ENCODE peak calls at places on chromosomes 12 and 14, in nine cellular contexts. M is ovary, Z is HepG2, N is upper lobe of left lung, I is transverse colon, T is A549, D is stomach, F is K562, X is suprapubic skin. H is an unnamed sample.
A peak's percentile ranks its signal among the peaks of the same experiment; 100 is the strongest.

GRCh38 chr14:98223106-98223505 is 1048.9 kb downstream of the BCL11B start:
- DNase-seq in M (no peak), Z (no peak), N (no peak), I (no peak), T (no peak), D (no peak), F (no peak), X (no peak), H (no peak)

GRCh38 chr14:95784137-95784536 is 70.2 kb upstream of the TCL1A start:
- DNase-seq in M (no peak), Z (peak; percentile 16), N (no peak), I (no peak), T (no peak), D (no peak), F (peak; percentile 11), X (no peak), H (no peak)

GRCh38 chr14:26808407-26808806 is 210.6 kb upstream of the NOVA1 start:
- DNase-seq in M (no peak), Z (no peak), N (no peak), I (no peak), T (peak; percentile 13), D (no peak), F (no peak), X (no peak), H (no peak)

GRCh38 chr12:93466625-93467350 is 526 bp upstream of the MRPL42 start:
- DNase-seq in M (peak; percentile 47), Z (no peak), N (no peak), I (no peak), T (no peak), D (no peak), F (no peak), X (no peak), H (no peak)

GRCh38 chr14:102419276-102419675 is 56.5 kb downstream of the TECPR2 start:
- DNase-seq in M (no peak), Z (no peak), N (no peak), I (no peak), T (no peak), D (no peak), F (peak; percentile 3), X (no peak), H (no peak)

GRCh38 chr14:68332011-68332410 is 460.9 kb downstream of the ZFP36L1 start:
- DNase-seq in M (no peak), Z (no peak), N (no peak), I (no peak), T (no peak), D (no peak), F (no peak), X (no peak), H (no peak)

GRCh38 chr12:29656762-29657538 is 126.8 kb downstream of the TMTC1 start:
- DNase-seq in M (no peak), Z (no peak), N (no peak), I (no peak), T (no peak), D (no peak), F (no peak), X (no peak), H (no peak)

GRCh38 chr14:105937253-105938054 is 411.1 kb downstream of the TMEM121 start:
- DNase-seq in M (no peak), Z (no peak), N (no peak), I (no peak), T (no peak), D (peak; percentile 22), F (no peak), X (peak; percentile 59), H (no peak)

GRCh38 chr14:95064256-95064655 is 93.1 kb downstream of the DICER1 start:
- DNase-seq in M (no peak), Z (no peak), N (no peak), I (no peak), T (no peak), D (peak; percentile 10), F (no peak), X (peak; percentile 69), H (no peak)

GRCh38 chr14:99516156-99517045 is 35.2 kb downstream of the CCNK start:
- DNase-seq in M (peak; percentile 23), Z (no peak), N (peak; percentile 63), I (no peak), T (no peak), D (no peak), F (no peak), X (peak; percentile 70), H (no peak)

GRCh38 chr12:68791897-68792481 is 16.0 kb upstream of the MDM2 start:
- DNase-seq in M (no peak), Z (no peak), N (no peak), I (no peak), T (no peak), D (no peak), F (no peak), X (no peak), H (no peak)

GRCh38 chr14:34330846-34331245 is 131.2 kb downstream of the SPTSSA start:
- DNase-seq in M (no peak), Z (no peak), N (no peak), I (no peak), T (no peak), D (no peak), F (no peak), X (no peak), H (no peak)

GRCh38 chr14:34328178-34328577 is 133.9 kb downstream of the SPTSSA start:
- DNase-seq in M (no peak), Z (no peak), N (no peak), I (no peak), T (no peak), D (no peak), F (no peak), X (no peak), H (no peak)

GRCh38 chr14:34329281-34329680 is 132.8 kb downstream of the SPTSSA start:
- DNase-seq in M (no peak), Z (no peak), N (no peak), I (no peak), T (no peak), D (no peak), F (no peak), X (no peak), H (no peak)

GRCh38 chr14:34334329-34334728 is 127.7 kb downstream of the SPTSSA start:
- DNase-seq in M (no peak), Z (no peak), N (no peak), I (no peak), T (no peak), D (no peak), F (no peak), X (no peak), H (no peak)

GRCh38 chr14:34331728-34332623 is 130.1 kb downstream of the SPTSSA start:
- DNase-seq in M (peak; percentile 42), Z (peak; percentile 95), N (no peak), I (peak; percentile 86), T (peak; percentile 82), D (peak; percentile 72), F (peak; percentile 41), X (peak; percentile 83), H (peak; percentile 41)
- TF ChIP-seq EP300 in M (no peak), Z (no peak), N (no peak), I (no peak), T (no peak), D (no peak), F (no peak), X (no peak), H (no peak)

DNA sequence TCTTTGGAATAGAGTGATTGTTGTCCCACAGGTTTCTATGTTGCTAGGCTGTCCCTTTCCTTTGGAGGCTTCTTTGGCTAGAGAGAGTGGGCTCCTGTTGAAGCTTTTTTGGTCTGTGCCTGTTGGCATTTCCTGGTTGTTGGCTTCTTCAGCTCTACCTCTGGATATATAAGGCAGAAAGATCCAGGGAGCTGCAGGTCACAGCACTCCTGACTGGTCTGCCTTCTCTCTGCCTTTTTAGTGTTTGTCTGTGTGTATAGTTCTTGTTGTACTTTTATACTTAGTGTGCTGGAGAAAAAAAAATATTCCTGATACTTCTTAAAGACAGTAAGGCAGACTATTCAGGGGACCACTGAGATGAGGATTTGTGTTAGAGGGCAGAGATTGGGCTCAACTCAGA is 202.7 kb downstream of the FBXL14 start:
- DNase-seq in M (no peak), Z (no peak), N (no peak), I (no peak), T (peak; percentile 65), D (no peak), F (no peak), X (no peak), H (no peak)
- H3K4me1 ChIP-seq in M (peaks cover 2% of the 10 kb centered on the region), Z (no peaks in the 10 kb centered on the region), N (no peaks in the 10 kb centered on the region), I (no peaks in the 10 kb centered on the region), T (no peaks in the 10 kb centered on the region), D (no peaks in the 10 kb centered on the region), F (no peaks in the 10 kb centered on the region), X (no peaks in the 10 kb centered on the region), H (no peaks in the 10 kb centered on the region)

DNA sequence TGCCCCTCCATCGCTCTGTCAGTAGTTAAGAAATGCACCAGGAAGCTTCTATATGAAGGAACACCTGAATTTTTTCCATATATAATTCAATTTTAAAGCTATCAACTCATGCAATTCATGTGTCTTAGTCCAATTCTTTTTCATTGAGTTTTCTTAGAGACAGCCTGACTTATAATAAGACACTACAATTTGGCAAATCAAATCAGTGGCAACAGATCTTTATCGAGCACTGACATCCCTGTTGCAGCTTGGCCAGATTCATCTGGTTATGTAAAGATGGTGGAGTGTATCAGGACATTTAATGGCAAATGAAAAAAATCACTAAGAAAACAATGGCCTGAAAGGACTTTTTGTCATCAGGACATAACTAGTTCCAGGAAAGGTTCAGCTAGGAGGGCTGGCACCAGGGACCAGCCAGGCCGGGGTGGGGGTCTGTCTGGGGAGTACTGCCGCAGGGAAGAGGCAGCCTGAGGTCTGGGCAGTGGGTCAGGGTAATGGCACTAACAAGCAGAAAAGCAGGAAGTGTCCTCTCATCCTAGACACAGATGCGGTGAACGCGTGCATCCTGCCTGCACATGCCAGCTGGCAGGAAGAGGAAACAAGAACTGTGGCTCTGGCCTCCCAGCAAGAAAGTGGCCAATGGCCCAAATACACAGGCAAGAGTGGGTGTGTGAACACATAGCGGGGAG is 100.5 kb upstream of the LMNTD1 start:
- DNase-seq in M (no peak), Z (no peak), N (peak; percentile 27), I (no peak), T (no peak), D (no peak), F (no peak), X (no peak), H (no peak)
- TF ChIP-seq EP300 in M (no peak), Z (no peak), N (no peak), I (no peak), T (no peak), D (no peak), F (no peak), X (no peak), H (peak; percentile 18)

GRCh38 chr12:122943196-122943595 is 23.1 kb downstream of the ABCB9 start:
- DNase-seq in M (no peak), Z (no peak), N (no peak), I (no peak), T (no peak), D (no peak), F (no peak), X (no peak), H (no peak)

GRCh38 chr12:122947352-122947792 is 18.9 kb downstream of the ABCB9 start:
- DNase-seq in M (no peak), Z (no peak), N (no peak), I (peak; percentile 72), T (no peak), D (peak; percentile 68), F (no peak), X (no peak), H (no peak)

GRCh38 chr12:122946690-122947271 is 19.5 kb downstream of the ABCB9 start:
- DNase-seq in M (no peak), Z (peak; percentile 85), N (no peak), I (peak; percentile 88), T (peak; percentile 92), D (peak; percentile 85), F (peak; percentile 54), X (peak; percentile 98), H (peak; percentile 78)

GRCh38 chr12:122944588-122944987 is 21.7 kb downstream of the ABCB9 start:
- DNase-seq in M (no peak), Z (peak; percentile 33), N (no peak), I (peak; percentile 36), T (peak; percentile 67), D (peak; percentile 69), F (no peak), X (peak; percentile 88), H (no peak)

GRCh38 chr12:122945047-122945592 is 21.1 kb downstream of the ABCB9 start:
- DNase-seq in M (no peak), Z (no peak), N (no peak), I (no peak), T (no peak), D (no peak), F (no peak), X (no peak), H (no peak)
- H3K4me1 ChIP-seq in M (no peaks in the 10 kb centered on the region), Z (peaks cover 29% of the 10 kb centered on the region), N (peaks cover 29% of the 10 kb centered on the region), I (peaks cover 10% of the 10 kb centered on the region), T (peaks cover 66% of the 10 kb centered on the region), D (peaks cover 38% of the 10 kb centered on the region), F (peaks cover 6% of the 10 kb centered on the region), X (peaks cover 51% of the 10 kb centered on the region), H (peaks cover 43% of the 10 kb centered on the region)

H was measured in tibial nerve.